ENCODE peak calls at places on chromosomes 7 and 10, in five cellular contexts. One of them, this sample, is unnamed.

GRCh38 chr10:127353544-127353943 is 157.2 kb upstream of the INSYN2A start:
- DNase-seq in vagina: no peak
- DNase-seq in lower lobe of right lung: no peak
- DNase-seq in left ventricle myocardium inferior: no peak
- DNase-seq in astrocyte: no peak
- DNase-seq in this sample: no peak

GRCh38 chr7:149729586-149729982 is 43.8 kb downstream of the ZNF467 start:
- DNase-seq in vagina: no peak
- DNase-seq in lower lobe of right lung: peak; percentile 14
- DNase-seq in left ventricle myocardium inferior: no peak
- DNase-seq in astrocyte: no peak
- DNase-seq in this sample: no peak

GRCh38 chr10:134205-134742 is 981 bp upstream of the ZMYND11 start:
- DNase-seq in vagina: no peak
- DNase-seq in lower lobe of right lung: no peak
- DNase-seq in left ventricle myocardium inferior: peak; percentile 30
- DNase-seq in astrocyte: no peak
- DNase-seq in this sample: peak; percentile 64

GRCh38 chr7:155374276-155375252 is 76.9 kb downstream of the INSIG1 start:
- DNase-seq in vagina: no peak
- DNase-seq in lower lobe of right lung: no peak
- DNase-seq in left ventricle myocardium inferior: no peak
- DNase-seq in astrocyte: no peak
- DNase-seq in this sample: no peak

GRCh38 chr7:95550546-95550945 is 45.8 kb downstream of the PDK4 start:
- DNase-seq in vagina: no peak
- DNase-seq in lower lobe of right lung: no peak
- DNase-seq in left ventricle myocardium inferior: no peak
- DNase-seq in astrocyte: no peak
- DNase-seq in this sample: no peak

GRCh38 chr7:12827219-12827821 is 139.9 kb downstream of the ARL4A start:
- DNase-seq in vagina: no peak
- DNase-seq in lower lobe of right lung: no peak
- DNase-seq in left ventricle myocardium inferior: no peak
- DNase-seq in astrocyte: peak; percentile 71
- DNase-seq in this sample: no peak

GRCh38 chr7:78176186-78176585 is 377.6 kb downstream of the PHTF2 start:
- DNase-seq in vagina: no peak
- DNase-seq in lower lobe of right lung: no peak
- DNase-seq in left ventricle myocardium inferior: no peak
- DNase-seq in astrocyte: peak; percentile 69
- DNase-seq in this sample: no peak

GRCh38 chr10:88431103-88431502 is 152.0 kb downstream of the RNLS start:
- DNase-seq in vagina: no peak
- DNase-seq in lower lobe of right lung: no peak
- DNase-seq in left ventricle myocardium inferior: no peak
- DNase-seq in astrocyte: no peak
- DNase-seq in this sample: no peak

GRCh38 chr7:38628630-38629385 is 2.4 kb downstream of the AMPH start:
- DNase-seq in vagina: no peak
- DNase-seq in lower lobe of right lung: no peak
- DNase-seq in left ventricle myocardium inferior: no peak
- DNase-seq in astrocyte: peak; percentile 76
- DNase-seq in this sample: no peak

GRCh38 chr10:96130326-96130758 is 245 bp downstream of the ZNF518A start:
- DNase-seq in vagina: no peak
- DNase-seq in lower lobe of right lung: peak; percentile 81
- DNase-seq in left ventricle myocardium inferior: peak; percentile 68
- DNase-seq in astrocyte: peak; percentile 77
- DNase-seq in this sample: peak; percentile 64

GRCh38 chr7:140375808-140376730 is 22.3 kb downstream of the SLC37A3 start:
- DNase-seq in vagina: no peak
- DNase-seq in lower lobe of right lung: no peak
- DNase-seq in left ventricle myocardium inferior: no peak
- DNase-seq in astrocyte: no peak
- DNase-seq in this sample: no peak

GRCh38 chr7:77428777-77429231 is 12.7 kb upstream of the GSAP start:
- DNase-seq in vagina: no peak
- DNase-seq in lower lobe of right lung: peak; percentile 80
- DNase-seq in left ventricle myocardium inferior: no peak
- DNase-seq in astrocyte: peak; percentile 36
- DNase-seq in this sample: no peak

GRCh38 chr7:142104550-142105527 is 6.7 kb upstream of the MGAM2 start:
- DNase-seq in vagina: peak; percentile 76
- DNase-seq in lower lobe of right lung: no peak
- DNase-seq in left ventricle myocardium inferior: no peak
- DNase-seq in astrocyte: no peak
- DNase-seq in this sample: no peak

GRCh38 chr7:151406051-151406875 is 3.6 kb downstream of the WDR86 start:
- DNase-seq in vagina: no peak
- DNase-seq in lower lobe of right lung: no peak
- DNase-seq in left ventricle myocardium inferior: no peak
- DNase-seq in astrocyte: no peak
- DNase-seq in this sample: peak; percentile 42

GRCh38 chr7:128833148-128833938 is 3.1 kb downstream of the FLNC start:
- DNase-seq in vagina: no peak
- DNase-seq in lower lobe of right lung: no peak
- DNase-seq in left ventricle myocardium inferior: peak; percentile 77
- DNase-seq in astrocyte: peak; percentile 93
- DNase-seq in this sample: no peak

GRCh38 chr10:31273789-31274188 is 45.2 kb upstream of the ZEB1 start:
- DNase-seq in vagina: no peak
- DNase-seq in lower lobe of right lung: no peak
- DNase-seq in left ventricle myocardium inferior: no peak
- DNase-seq in astrocyte: no peak
- DNase-seq in this sample: no peak

GRCh38 chr7:90552521-90552920 is 43.6 kb upstream of the CDK14 start:
- DNase-seq in vagina: no peak
- DNase-seq in lower lobe of right lung: no peak
- DNase-seq in left ventricle myocardium inferior: no peak
- DNase-seq in astrocyte: no peak
- DNase-seq in this sample: no peak

GRCh38 chr7:42677751-42678231 is 234.1 kb downstream of the C7orf25 start:
- DNase-seq in vagina: no peak
- DNase-seq in lower lobe of right lung: no peak
- DNase-seq in left ventricle myocardium inferior: no peak
- DNase-seq in astrocyte: peak; percentile 94
- DNase-seq in this sample: no peak

GRCh38 chr10:80702143-80702542 is 164.4 kb downstream of the SH2D4B start:
- DNase-seq in vagina: no peak
- DNase-seq in lower lobe of right lung: no peak
- DNase-seq in left ventricle myocardium inferior: no peak
- DNase-seq in astrocyte: no peak
- DNase-seq in this sample: no peak

GRCh38 chr10:120810298-120810697 is 40.9 kb upstream of the WDR11 start:
- DNase-seq in vagina: no peak
- DNase-seq in lower lobe of right lung: no peak
- DNase-seq in left ventricle myocardium inferior: no peak
- DNase-seq in astrocyte: no peak
- DNase-seq in this sample: no peak

GRCh38 chr10:62456611-62457101 is 82.5 kb downstream of the ZNF365 start:
- DNase-seq in vagina: no peak
- DNase-seq in lower lobe of right lung: no peak
- DNase-seq in left ventricle myocardium inferior: no peak
- DNase-seq in astrocyte: peak; percentile 32
- DNase-seq in this sample: peak; percentile 64

GRCh38 chr10:98144985-98145384 is 10.5 kb downstream of the R3HCC1L start:
- DNase-seq in vagina: no peak
- DNase-seq in lower lobe of right lung: no peak
- DNase-seq in left ventricle myocardium inferior: no peak
- DNase-seq in astrocyte: no peak
- DNase-seq in this sample: no peak

GRCh38 chr7:139734395-139734794 is 43.4 kb downstream of the HIPK2 start:
- DNase-seq in vagina: no peak
- DNase-seq in lower lobe of right lung: no peak
- DNase-seq in left ventricle myocardium inferior: no peak
- DNase-seq in astrocyte: peak; percentile 89
- DNase-seq in this sample: no peak

GRCh38 chr10:20747782-20748181 is 149.3 kb downstream of the NEBL start:
- DNase-seq in vagina: no peak
- DNase-seq in lower lobe of right lung: no peak
- DNase-seq in left ventricle myocardium inferior: no peak
- DNase-seq in astrocyte: no peak
- DNase-seq in this sample: no peak

GRCh38 chr10:20892011-20892585 is 5.0 kb downstream of the NEBL start:
- DNase-seq in vagina: no peak
- DNase-seq in lower lobe of right lung: no peak
- DNase-seq in left ventricle myocardium inferior: peak; percentile 50
- DNase-seq in astrocyte: no peak
- DNase-seq in this sample: no peak

GRCh38 chr7:46532571-46532970 is 611.5 kb upstream of the IGFBP3 start:
- DNase-seq in vagina: no peak
- DNase-seq in lower lobe of right lung: no peak
- DNase-seq in left ventricle myocardium inferior: no peak
- DNase-seq in astrocyte: no peak
- DNase-seq in this sample: no peak

GRCh38 chr10:18607979-18608378 is 43.4 kb downstream of the NSUN6 start:
- DNase-seq in vagina: no peak
- DNase-seq in lower lobe of right lung: no peak
- DNase-seq in left ventricle myocardium inferior: no peak
- DNase-seq in astrocyte: peak; percentile 5
- DNase-seq in this sample: no peak

GRCh38 chr7:131390275-131390674 is 62.6 kb downstream of the MKLN1 start:
- DNase-seq in vagina: no peak
- DNase-seq in lower lobe of right lung: no peak
- DNase-seq in left ventricle myocardium inferior: no peak
- DNase-seq in astrocyte: no peak
- DNase-seq in this sample: no peak

GRCh38 chr7:157404845-157405481 is 68.2 kb downstream of the DNAJB6 start:
- DNase-seq in vagina: no peak
- DNase-seq in lower lobe of right lung: no peak
- DNase-seq in left ventricle myocardium inferior: no peak
- DNase-seq in astrocyte: peak; percentile 86
- DNase-seq in this sample: no peak

GRCh38 chr7:113770146-113770738 is 148.6 kb downstream of the PPP1R3A start:
- DNase-seq in vagina: no peak
- DNase-seq in lower lobe of right lung: no peak
- DNase-seq in left ventricle myocardium inferior: no peak
- DNase-seq in astrocyte: no peak
- DNase-seq in this sample: no peak

GRCh38 chr10:19825690-19826089 is 9.5 kb downstream of the PLXDC2 start:
- DNase-seq in vagina: no peak
- DNase-seq in lower lobe of right lung: no peak
- DNase-seq in left ventricle myocardium inferior: no peak
- DNase-seq in astrocyte: no peak
- DNase-seq in this sample: no peak

GRCh38 chr10:665579-666091 is 23.8 kb downstream of the DIP2C start:
- DNase-seq in vagina: no peak
- DNase-seq in lower lobe of right lung: no peak
- DNase-seq in left ventricle myocardium inferior: peak; percentile 49
- DNase-seq in astrocyte: no peak
- DNase-seq in this sample: no peak

GRCh38 chr7:30681262-30682130 is 760 bp downstream of the CRHR2 start:
- DNase-seq in vagina: no peak
- DNase-seq in lower lobe of right lung: peak; percentile 61
- DNase-seq in left ventricle myocardium inferior: no peak
- DNase-seq in astrocyte: no peak
- DNase-seq in this sample: no peak

GRCh38 chr10:119375574-119376265 is 166.8 kb downstream of the RGS10 start:
- DNase-seq in vagina: no peak
- DNase-seq in lower lobe of right lung: peak; percentile 43
- DNase-seq in left ventricle myocardium inferior: peak; percentile 51
- DNase-seq in astrocyte: no peak
- DNase-seq in this sample: peak; percentile 61

GRCh38 chr10:21421794-21422193 is 103.7 kb downstream of the SKIDA1 start:
- DNase-seq in vagina: no peak
- DNase-seq in lower lobe of right lung: no peak
- DNase-seq in left ventricle myocardium inferior: no peak
- DNase-seq in astrocyte: no peak
- DNase-seq in this sample: no peak

GRCh38 chr10:34786464-34786863 is 28.6 kb downstream of the PARD3 start:
- DNase-seq in vagina: no peak
- DNase-seq in lower lobe of right lung: no peak
- DNase-seq in left ventricle myocardium inferior: no peak
- DNase-seq in astrocyte: no peak
- DNase-seq in this sample: no peak
- TF ChIP-seq CTCF in vagina: no peak
- TF ChIP-seq CTCF in lower lobe of right lung: no peak
- TF ChIP-seq CTCF in left ventricle myocardium inferior: no peak
- TF ChIP-seq CTCF in astrocyte: no peak
- TF ChIP-seq CTCF in this sample: no peak

GRCh38 chr7:17495655-17496396 is 197.4 kb downstream of the AHR start:
- DNase-seq in vagina: no peak
- DNase-seq in lower lobe of right lung: no peak
- DNase-seq in left ventricle myocardium inferior: no peak
- DNase-seq in astrocyte: no peak
- DNase-seq in this sample: no peak

GRCh38 chr7:17489987-17490386 is 191.5 kb downstream of the AHR start:
- DNase-seq in vagina: no peak
- DNase-seq in lower lobe of right lung: no peak
- DNase-seq in left ventricle myocardium inferior: no peak
- DNase-seq in astrocyte: no peak
- DNase-seq in this sample: no peak

GRCh38 chr7:17490825-17491224 is 192.4 kb downstream of the AHR start:
- DNase-seq in vagina: no peak
- DNase-seq in lower lobe of right lung: no peak
- DNase-seq in left ventricle myocardium inferior: no peak
- DNase-seq in astrocyte: no peak
- DNase-seq in this sample: no peak

GRCh38 chr7:17492437-17492836 is 194.0 kb downstream of the AHR start:
- DNase-seq in vagina: no peak
- DNase-seq in lower lobe of right lung: no peak
- DNase-seq in left ventricle myocardium inferior: no peak
- DNase-seq in astrocyte: no peak
- DNase-seq in this sample: no peak

GRCh38 chr7:17493451-17493850 is 195.0 kb downstream of the AHR start:
- DNase-seq in vagina: no peak
- DNase-seq in lower lobe of right lung: no peak
- DNase-seq in left ventricle myocardium inferior: no peak
- DNase-seq in astrocyte: no peak
- DNase-seq in this sample: no peak
- H3K4me1 ChIP-seq in vagina: peaks cover 19% of the 10 kb centered on the region
- H3K4me1 ChIP-seq in lower lobe of right lung: no peaks in the 10 kb centered on the region
- H3K4me1 ChIP-seq in left ventricle myocardium inferior: no peaks in the 10 kb centered on the region
- H3K4me1 ChIP-seq in astrocyte: no peaks in the 10 kb centered on the region
- H3K4me1 ChIP-seq in this sample: no peaks in the 10 kb centered on the region

GRCh38 chr7:104192434-104192833 is 15.4 kb downstream of the ORC5 start:
- DNase-seq in vagina: no peak
- DNase-seq in lower lobe of right lung: no peak
- DNase-seq in left ventricle myocardium inferior: no peak
- DNase-seq in astrocyte: no peak
- DNase-seq in this sample: no peak
- H3K9me3 ChIP-seq in vagina: no peaks in the 10 kb centered on the region
- H3K9me3 ChIP-seq in lower lobe of right lung: no peaks in the 10 kb centered on the region
- H3K9me3 ChIP-seq in left ventricle myocardium inferior: peaks cover 4% of the 10 kb centered on the region
- H3K9me3 ChIP-seq in astrocyte: no peaks in the 10 kb centered on the region
- H3K9me3 ChIP-seq in this sample: no peaks in the 10 kb centered on the region

DNA sequence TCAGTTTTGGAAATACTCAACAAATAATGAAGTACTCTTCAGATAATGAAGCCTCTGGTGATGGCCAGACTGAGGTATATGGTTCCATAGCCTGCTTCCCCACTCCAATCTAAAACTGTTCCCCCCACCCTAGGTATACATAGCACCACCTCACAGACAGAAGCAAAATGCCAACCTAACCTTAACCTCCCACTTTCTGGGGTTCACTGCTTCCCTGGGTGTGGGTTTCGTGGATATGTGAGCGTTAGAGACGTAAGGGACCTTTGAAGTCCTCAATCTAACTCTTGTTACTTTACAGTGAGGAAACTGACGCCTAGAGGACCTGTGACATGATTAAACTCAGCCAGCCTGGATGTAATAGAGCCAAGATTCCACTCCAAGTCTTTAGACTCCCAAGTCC is 1.4 kb downstream of the RHBDD2 start:
- DNase-seq in vagina: no peak
- DNase-seq in lower lobe of right lung: no peak
- DNase-seq in left ventricle myocardium inferior: no peak
- DNase-seq in astrocyte: no peak
- DNase-seq in this sample: no peak
- TF ChIP-seq CTCF in vagina: no peak
- TF ChIP-seq CTCF in lower lobe of right lung: no peak
- TF ChIP-seq CTCF in left ventricle myocardium inferior: no peak
- TF ChIP-seq CTCF in astrocyte: no peak
- TF ChIP-seq CTCF in this sample: no peak

This sample was measured in Peyer's patch.